ENCODE peak calls at places on chromosomes 5 and 9, in five cellular contexts. N is stomach, E is prostate gland, P is A549, Z is IMR-90. G is an unnamed sample.

GRCh38 chr5:176619203-176619568 is 9.2 kb upstream of the GPRIN1 start:
- DNase-seq in E (no peak), N (peak; percentile 50), P (peak; percentile 86), Z (peak; percentile 86), G (peak; percentile 39)

GRCh38 chr5:65017636-65018035 is 248.9 kb downstream of the CWC27 start:
- DNase-seq in E (no peak), P (no peak), N (no peak), Z (peak; percentile 58), G (no peak)

GRCh38 chr5:170173227-170173626 is 59.6 kb upstream of the C5orf58 start:
- DNase-seq in E (no peak), P (peak; percentile 52), Z (peak; percentile 23), N (no peak), G (no peak)

GRCh38 chr9:84940294-84940693 is 270.8 kb downstream of the NTRK2 start:
- DNase-seq in N (no peak), E (no peak), P (no peak), Z (no peak), G (no peak)

GRCh38 chr9:130433168-130433946 is 11.4 kb upstream of the ASS1 start:
- DNase-seq in E (no peak), N (no peak), Z (peak; percentile 39), P (peak; percentile 68), G (peak; percentile 71)

GRCh38 chr9:16417749-16418148 is 452.7 kb downstream of the BNC2 start:
- DNase-seq in E (no peak), N (no peak), Z (peak; percentile 45), P (no peak), G (no peak)

GRCh38 chr9:88807426-88807825 is 183.8 kb upstream of the S1PR3 start:
- DNase-seq in Z (no peak), E (no peak), N (no peak), P (no peak), G (no peak)

GRCh38 chr5:54753034-54753433 is 232.4 kb downstream of the ESM1 start:
- DNase-seq in Z (peak; percentile 79), N (no peak), P (no peak), E (no peak), G (peak; percentile 74)

GRCh38 chr5:66958984-66959641 is 237.5 kb downstream of the CD180 start:
- DNase-seq in E (no peak), Z (peak; percentile 80), P (peak; percentile 44), N (no peak), G (no peak)

GRCh38 chr5:154514331-154514730 is 36.3 kb upstream of the HAND1 start:
- DNase-seq in P (no peak), N (no peak), E (no peak), Z (no peak), G (no peak)

GRCh38 chr5:177530638-177531037 is 13.9 kb upstream of the DDX41 start:
- DNase-seq in E (no peak), N (no peak), P (no peak), Z (no peak), G (no peak)

GRCh38 chr5:11790201-11790600 is 114.0 kb downstream of the CTNND2 start:
- DNase-seq in Z (no peak), E (no peak), P (no peak), N (no peak), G (no peak)

GRCh38 chr9:26955222-26955903 is 849 bp upstream of the IFT74 start:
- DNase-seq in P (no peak), E (no peak), Z (no peak), N (no peak), G (peak; percentile 76)

GRCh38 chr9:26950521-26950920 is 3.5 kb upstream of the PLAA start:
- DNase-seq in P (no peak), N (no peak), E (no peak), Z (no peak), G (no peak)

GRCh38 chr9:26951794-26952193 is 4.4 kb upstream of the IFT74 start:
- DNase-seq in N (no peak), Z (no peak), E (no peak), P (no peak), G (no peak)

GRCh38 chr9:26954050-26954508 is 2.1 kb upstream of the IFT74 start:
- DNase-seq in N (no peak), P (no peak), Z (peak; percentile 23), E (no peak), G (peak; percentile 73)

GRCh38 chr9:26955921-26956886 is at the start of gene IFT74:
- DNase-seq in N (peak; percentile 97), Z (peak; percentile 98), E (peak; percentile 99), P (peak; percentile 98), G (peak; percentile 100)
- TF ChIP-seq POLR2A in N (no peak), Z (peak; percentile 82), E (peak; percentile 58), P (peak; percentile 76), G (peak; percentile 86)

GRCh38 chr5:83475540-83476469 is 4.3 kb downstream of the VCAN start:
- DNase-seq in Z (peak; percentile 92), E (no peak), P (peak; percentile 48), N (no peak), G (no peak)

GRCh38 chr5:83474986-83475385 is 3.4 kb downstream of the VCAN start:
- DNase-seq in Z (no peak), E (no peak), P (no peak), N (no peak), G (no peak)

GRCh38 chr5:83473344-83474169 is 2.0 kb downstream of the VCAN start:
- DNase-seq in P (peak; percentile 95), Z (peak; percentile 98), E (peak; percentile 65), N (peak; percentile 56), G (peak; percentile 70)

GRCh38 chr5:83472508-83473343 is 1.2 kb downstream of the VCAN start:
- DNase-seq in P (peak; percentile 39), N (no peak), Z (no peak), E (no peak), G (peak; percentile 2)

DNA sequence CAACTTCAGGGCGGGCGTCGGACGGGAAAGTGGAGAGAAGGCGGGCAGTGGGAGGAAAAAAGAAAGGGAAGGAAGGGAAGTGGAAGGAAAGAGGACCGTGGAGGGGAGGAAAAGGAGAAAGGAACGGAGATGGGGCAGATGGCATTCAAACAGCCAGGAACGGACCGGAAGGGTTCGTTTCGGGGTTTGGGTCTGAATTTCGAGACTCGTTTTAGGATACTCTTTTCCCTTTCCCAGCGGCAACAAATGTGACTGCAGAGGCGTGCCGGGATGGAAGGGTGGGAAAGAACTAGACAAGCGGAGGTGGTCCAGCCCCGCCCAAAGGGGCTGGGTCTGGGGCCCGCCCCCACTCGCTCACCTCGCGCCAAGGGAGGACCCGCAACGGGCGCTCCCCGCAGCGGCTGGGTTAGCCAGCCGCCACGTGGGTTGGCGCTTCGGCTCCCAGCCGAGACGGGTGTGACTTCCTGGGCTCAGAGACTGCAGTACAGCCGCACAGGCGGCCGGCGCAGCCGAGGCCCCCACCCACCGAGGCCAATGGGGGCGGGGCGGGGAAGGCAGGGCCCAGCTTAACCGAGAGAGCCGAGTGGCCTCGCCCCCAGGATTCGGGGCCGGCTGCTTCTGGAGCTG is 2.7 kb downstream of the VCAN start:
- DNase-seq in Z (peak; percentile 88), E (peak; percentile 28), P (peak; percentile 85), N (peak; percentile 42), G (peak; percentile 66)
- TF ChIP-seq POLR2A in Z (peak; percentile 58), E (peak; percentile 11), P (peak; percentile 10), N (no peak), G (no peak)

DNA sequence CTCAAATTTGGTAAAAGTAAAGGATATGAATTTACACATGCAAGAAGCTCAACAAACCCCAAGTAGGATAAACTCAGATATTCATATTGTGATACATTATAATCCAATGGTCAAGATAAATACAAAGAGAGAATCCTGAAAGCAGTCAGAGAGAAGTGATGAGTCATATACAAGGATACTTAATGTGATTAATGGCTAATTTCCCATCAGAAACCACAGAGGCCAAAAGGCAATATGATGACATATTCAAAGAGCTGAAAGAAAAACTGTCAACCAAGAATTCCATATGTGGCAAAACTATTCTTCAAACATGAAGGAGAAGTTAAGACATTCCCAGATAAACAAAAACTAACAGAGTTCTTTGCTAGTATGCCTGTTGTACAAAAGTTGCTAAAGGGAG is 19.5 kb upstream of the IRF1 start:
- DNase-seq in P (no peak), E (no peak), Z (peak; percentile 96), N (no peak), G (no peak)
- TF ChIP-seq POLR2A in P (no peak), E (no peak), Z (no peak), N (no peak), G (no peak)

GRCh38 chr5:174503461-174504265 is 220.7 kb upstream of the MSX2 start:
- DNase-seq in Z (peak; percentile 84), E (peak; percentile 72), P (peak; percentile 37), N (peak; percentile 63), G (peak; percentile 56)
- TF ChIP-seq POLR2A in Z (no peak), E (no peak), P (no peak), N (no peak), G (no peak)

DNA sequence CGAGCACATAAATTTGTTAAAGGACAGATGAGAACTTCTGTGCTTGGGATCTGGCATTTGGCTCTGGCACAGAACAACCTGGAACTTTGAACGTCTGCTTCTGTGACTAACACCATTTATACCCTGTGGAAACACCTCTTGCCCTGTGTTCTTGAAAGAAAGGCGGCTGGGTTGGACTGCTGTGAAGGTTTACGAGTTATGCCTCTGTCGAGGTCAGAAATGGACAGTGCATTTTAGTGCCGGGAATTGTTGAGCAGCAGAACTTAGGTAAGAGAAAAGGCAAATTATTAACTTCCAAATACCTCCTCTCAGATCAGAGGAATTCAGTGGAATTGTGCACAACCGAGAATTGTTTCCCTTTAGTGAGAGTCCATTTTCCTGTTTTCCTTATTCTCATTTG is 14.1 kb upstream of the INIP start:
- DNase-seq in E (no peak), P (peak; percentile 42), Z (no peak), N (no peak), G (no peak)
- TF ChIP-seq POLR2A in E (no peak), P (no peak), Z (no peak), N (no peak), G (no peak)

GRCh38 chr9:105846825-105847224 is 152.5 kb downstream of the TMEM38B start:
- DNase-seq in Z (no peak), N (no peak), E (no peak), P (no peak), G (no peak)
- TF ChIP-seq POLR2A in Z (no peak), N (no peak), E (no peak), P (no peak), G (no peak)

GRCh38 chr9:133354766-133355165 is 1.5 kb downstream of the SURF1 start:
- DNase-seq in N (no peak), Z (no peak), E (no peak), P (no peak), G (peak; percentile 78)

GRCh38 chr9:133353548-133353947 is 2.7 kb downstream of the SURF1 start:
- DNase-seq in E (no peak), N (no peak), P (no peak), Z (no peak), G (peak; percentile 35)

GRCh38 chr9:133355881-133356357 is 368 bp downstream of the SURF1 start:
- DNase-seq in Z (no peak), N (no peak), P (no peak), E (no peak), G (peak; percentile 47)

GRCh38 chr9:133357656-133358055 is 1.3 kb downstream of the SURF2 start:
- DNase-seq in N (no peak), E (no peak), P (no peak), Z (no peak), G (no peak)

GRCh38 chr9:133356391-133357091 is at the start of the genes SURF1 and SURF2:
- DNase-seq in N (peak; percentile 93), P (peak; percentile 76), Z (peak; percentile 66), E (peak; percentile 84), G (peak; percentile 88)
- TF ChIP-seq POLR2A in N (no peak), P (peak; percentile 88), Z (peak; percentile 40), E (peak; percentile 44), G (peak; percentile 72)